ENCODE peak calls at places on chromosomes 13 and 19, in ten cellular contexts. V, C, A, F, D, B, N, L, I and X are unnamed samples.

GRCh38 chr19:44685877-44686276 is 13.1 kb upstream of the CEACAM16 start:
- DNase-seq in V (no peak), C (no peak), A (no peak), F (no peak), D (no peak), B (no peak), N (no peak), L (no peak), I (no peak), X (no peak)

GRCh38 chr13:72230131-72230530 is 363.1 kb upstream of the DACH1 start:
- DNase-seq in V (no peak), C (no peak), A (no peak), F (no peak), D (no peak), B (no peak), N (no peak), L (no peak), I (no peak), X (no peak)

GRCh38 chr19:46404884-46405658 is 8.3 kb downstream of the CCDC8 start:
- DNase-seq in V (peak; percentile 45), C (no peak), A (no peak), F (peak; percentile 73), D (no peak), B (no peak), N (no peak), L (no peak), I (peak; percentile 70), X (peak; percentile 72)

GRCh38 chr13:29943301-29944085 is 93.1 kb upstream of the UBL3 start:
- DNase-seq in V (no peak), C (no peak), A (no peak), F (no peak), D (no peak), B (no peak), N (no peak), L (no peak), I (no peak), X (no peak)

GRCh38 chr13:81409284-81409683 is 1068.4 kb upstream of the SPRY2 start:
- DNase-seq in V (no peak), C (no peak), A (no peak), F (no peak), D (no peak), B (no peak), N (no peak), L (no peak), I (no peak), X (no peak)

GRCh38 chr13:67134322-67135129 is 95.6 kb downstream of the PCDH9 start:
- DNase-seq in V (no peak), C (no peak), A (no peak), F (no peak), D (no peak), B (no peak), N (no peak), L (no peak), I (no peak), X (no peak)

GRCh38 chr13:46571189-46571901 is 18.4 kb downstream of the LRCH1 start:
- DNase-seq in V (no peak), C (no peak), A (no peak), F (no peak), D (peak; percentile 25), B (no peak), N (no peak), L (no peak), I (no peak), X (no peak)

GRCh38 chr13:45623516-45624090 is 8.1 kb upstream of the ERICH6B start:
- DNase-seq in V (no peak), C (peak; percentile 33), A (no peak), F (no peak), D (no peak), B (peak; percentile 4), N (no peak), L (no peak), I (no peak), X (no peak)

GRCh38 chr13:59651479-59651878 is 512.2 kb downstream of the DIAPH3 start:
- DNase-seq in V (no peak), C (no peak), A (no peak), F (no peak), D (no peak), B (no peak), N (no peak), L (no peak), I (no peak), X (no peak)

GRCh38 chr19:8639821-8640401 is 9.5 kb downstream of the NFILZ start:
- DNase-seq in V (no peak), C (no peak), A (no peak), F (no peak), D (no peak), B (no peak), N (no peak), L (no peak), I (no peak), X (no peak)

GRCh38 chr13:84896128-84896527 is 903.1 kb downstream of the SLITRK6 start:
- DNase-seq in V (no peak), C (peak; percentile 45), A (no peak), F (peak; percentile 18), D (peak; percentile 39), B (peak; percentile 26), N (no peak), L (no peak), I (no peak), X (peak; percentile 25)

GRCh38 chr13:84894749-84895148 is 904.5 kb downstream of the SLITRK6 start:
- DNase-seq in V (peak; percentile 69), C (no peak), A (no peak), F (no peak), D (no peak), B (no peak), N (no peak), L (no peak), I (no peak), X (peak; percentile 37)
- TF ChIP-seq CTCF in V (no peak), C (no peak), A (no peak), F (no peak), D (no peak), B (no peak), N (no peak), L (no peak), I (no peak), X (no peak)

GRCh38 chr19:40690050-40690698 is at the start of gene NUMBL:
- DNase-seq in V (no peak), C (no peak), A (no peak), F (no peak), D (no peak), B (no peak), N (peak; percentile 53), L (no peak), I (no peak), X (no peak)

GRCh38 chr19:40690699-40691420 is 409 bp upstream of the NUMBL start:
- DNase-seq in V (peak; percentile 97), C (peak; percentile 70), A (peak; percentile 98), F (peak; percentile 97), D (peak; percentile 94), B (peak; percentile 97), N (peak; percentile 97), L (peak; percentile 76), I (peak; percentile 96), X (peak; percentile 98)

GRCh38 chr19:40688294-40688693 is 2.2 kb downstream of the NUMBL start:
- DNase-seq in V (no peak), C (no peak), A (no peak), F (no peak), D (no peak), B (no peak), N (no peak), L (no peak), I (no peak), X (no peak)

GRCh38 chr19:40688987-40689338 is 1.5 kb downstream of the NUMBL start:
- DNase-seq in V (no peak), C (no peak), A (no peak), F (no peak), D (no peak), B (no peak), N (no peak), L (no peak), I (no peak), X (no peak)

DNA sequence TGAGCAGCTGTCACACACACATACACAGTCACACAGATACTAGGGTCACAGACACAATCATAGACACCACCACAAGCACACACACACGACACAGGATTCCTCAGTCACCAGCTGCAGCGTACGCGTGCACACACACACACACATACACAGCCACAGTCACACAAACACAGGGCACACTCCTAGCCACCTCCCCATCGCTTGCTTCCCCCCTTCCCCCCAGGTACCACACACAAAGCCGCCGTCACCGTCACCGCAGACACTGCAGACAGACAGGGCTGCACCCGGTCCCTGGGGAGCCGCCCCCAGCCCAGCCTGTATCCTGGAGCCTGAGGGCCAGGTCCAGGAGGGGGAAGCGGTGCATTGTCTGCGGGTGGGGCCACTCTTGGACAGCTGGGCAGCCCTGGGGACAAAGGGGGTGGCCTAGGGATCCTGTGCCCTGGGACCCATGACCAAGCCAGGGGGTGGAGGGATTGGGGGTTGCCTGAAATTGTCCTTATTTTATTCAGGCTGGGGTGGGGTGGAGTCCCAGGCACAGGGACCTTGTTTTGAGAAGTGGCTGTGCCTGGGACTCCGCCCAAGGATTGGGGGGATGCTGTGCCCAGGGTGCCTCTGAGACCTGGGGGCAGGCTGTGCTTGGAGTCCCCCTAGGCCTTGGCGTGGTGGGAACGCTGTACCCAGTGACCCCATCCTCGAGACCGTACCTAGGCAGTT is 957 bp downstream of the NUMBL start:
- DNase-seq in V (peak; percentile 83), C (no peak), A (no peak), F (no peak), D (no peak), B (no peak), N (no peak), L (no peak), I (peak; percentile 45), X (no peak)
- TF ChIP-seq POLR2A in V (no peak), C (no peak), A (no peak), F (no peak), D (no peak), B (no peak), N (no peak), L (no peak), I (no peak), X (no peak)

GRCh38 chr19:56689198-56689597 is 17.6 kb upstream of the ZNF835 start:
- DNase-seq in V (no peak), C (no peak), A (no peak), F (no peak), D (no peak), B (no peak), N (no peak), L (no peak), I (no peak), X (no peak)
- TF ChIP-seq CTCF in V (no peak), C (no peak), A (no peak), F (no peak), D (no peak), B (peak; percentile 53), N (no peak), L (no peak), I (no peak), X (no peak)

DNA sequence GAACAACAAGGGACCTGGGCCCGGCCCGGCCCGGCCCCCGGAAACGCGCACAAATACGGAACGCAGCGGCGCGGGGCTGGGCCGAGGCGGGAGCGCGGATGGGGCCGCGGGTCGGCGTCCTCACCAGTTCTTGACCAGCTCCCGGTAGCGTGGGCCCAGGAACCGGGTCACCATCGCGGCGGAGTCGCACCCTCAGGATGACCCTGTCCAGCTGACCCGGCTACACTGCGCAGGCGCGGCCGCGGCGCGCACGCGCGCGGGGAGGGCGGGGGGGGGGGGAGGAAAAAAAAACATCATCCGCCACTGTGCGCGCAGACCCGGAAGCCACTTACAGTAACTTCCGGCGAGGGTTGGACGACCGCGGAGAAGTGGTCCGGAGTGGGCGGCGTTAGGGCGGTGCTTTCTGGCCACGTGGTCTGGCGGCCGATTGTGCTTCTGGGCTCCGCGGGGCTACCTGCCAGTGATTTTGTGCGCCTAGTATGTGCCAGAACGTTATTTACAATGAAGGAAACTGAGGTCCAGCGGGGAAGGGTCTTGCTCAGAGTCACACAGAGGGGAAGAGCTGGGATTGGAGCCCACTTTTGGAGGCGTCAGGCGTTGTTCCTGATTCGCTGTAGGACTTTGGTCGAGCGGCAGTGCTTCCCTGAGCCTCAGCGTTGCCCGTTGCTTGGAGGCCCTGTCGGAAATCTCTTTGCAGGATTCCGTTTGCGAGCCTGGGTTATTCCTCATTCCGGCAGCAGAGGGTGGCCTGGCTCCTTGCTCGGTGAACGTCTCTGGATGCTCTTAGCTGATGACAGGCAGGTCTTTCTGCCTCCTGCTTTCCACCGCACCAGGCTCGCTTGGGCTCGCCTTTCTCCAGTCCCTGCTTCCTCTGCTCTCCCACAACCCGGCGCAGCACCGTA is at the start of gene UQCR11:
- DNase-seq in V (peak; percentile 98), C (peak; percentile 92), A (peak; percentile 92), F (peak; percentile 97), D (peak; percentile 95), B (peak; percentile 97), N (peak; percentile 96), L (peak; percentile 84), I (peak; percentile 97), X (peak; percentile 98)
- TF ChIP-seq POLR2A in V (no peak), C (peak; percentile 93), A (peak; percentile 59), F (peak; percentile 50), D (no peak), B (peak; percentile 55), N (peak; percentile 52), L (peak; percentile 29), I (peak; percentile 12), X (no peak)